ENCODE peak calls at places on chromosomes 12 and 14, in eight cellular contexts. One of them, this sample, is unnamed.

GRCh38 chr14:61565836-61566536 is 129.3 kb upstream of the HIF1A start:
- DNase-seq in BJ: no peak
- DNase-seq in neural crest cell: no peak
- DNase-seq in PC-3: peak
- DNase-seq in stimulated activated CD8-positive, alpha-beta memory T cell treated with anti-CD3 and anti-CD28 coated beads, Interleukin-15, amount 100 ng/mL, for 48 hours: no peak
- DNase-seq in EL: peak
- DNase-seq in non-pigmented ciliary epithelial cell: no peak
- DNase-seq in osteocyte: no peak
- DNase-seq in this sample: no peak

GRCh38 chr14:74207943-74208342 is 31.3 kb upstream of the VSX2 start:
- DNase-seq in osteocyte: no peak
- DNase-seq in PC-3: peak
- DNase-seq in neural crest cell: no peak
- DNase-seq in EL: peak
- DNase-seq in BJ: no peak
- DNase-seq in stimulated activated CD8-positive, alpha-beta memory T cell treated with anti-CD3 and anti-CD28 coated beads, Interleukin-15, amount 100 ng/mL, for 48 hours: no peak
- DNase-seq in non-pigmented ciliary epithelial cell: no peak
- DNase-seq in this sample: no peak

GRCh38 chr12:12606793-12607589 is 4.7 kb upstream of the CREBL2 start:
- DNase-seq in non-pigmented ciliary epithelial cell: no peak
- DNase-seq in BJ: peak
- DNase-seq in stimulated activated CD8-positive, alpha-beta memory T cell treated with anti-CD3 and anti-CD28 coated beads, Interleukin-15, amount 100 ng/mL, for 48 hours: no peak
- DNase-seq in osteocyte: no peak
- DNase-seq in EL: peak
- DNase-seq in neural crest cell: no peak
- DNase-seq in PC-3: peak
- DNase-seq in this sample: no peak

GRCh38 chr14:75274899-75275569 is 3.6 kb upstream of the FOS start:
- DNase-seq in EL: no peak
- DNase-seq in non-pigmented ciliary epithelial cell: no peak
- DNase-seq in BJ: no peak
- DNase-seq in neural crest cell: no peak
- DNase-seq in stimulated activated CD8-positive, alpha-beta memory T cell treated with anti-CD3 and anti-CD28 coated beads, Interleukin-15, amount 100 ng/mL, for 48 hours: no peak
- DNase-seq in PC-3: no peak
- DNase-seq in osteocyte: no peak
- DNase-seq in this sample: no peak

GRCh38 chr12:23631991-23632390 is 317.5 kb downstream of the SOX5 start:
- DNase-seq in non-pigmented ciliary epithelial cell: no peak
- DNase-seq in EL: no peak
- DNase-seq in PC-3: no peak
- DNase-seq in BJ: no peak
- DNase-seq in stimulated activated CD8-positive, alpha-beta memory T cell treated with anti-CD3 and anti-CD28 coated beads, Interleukin-15, amount 100 ng/mL, for 48 hours: no peak
- DNase-seq in neural crest cell: no peak
- DNase-seq in osteocyte: no peak
- DNase-seq in this sample: no peak

GRCh38 chr14:54446201-54446693 is 5.1 kb upstream of the CNIH1 start:
- DNase-seq in osteocyte: no peak
- DNase-seq in non-pigmented ciliary epithelial cell: no peak
- DNase-seq in BJ: no peak
- DNase-seq in PC-3: peak
- DNase-seq in stimulated activated CD8-positive, alpha-beta memory T cell treated with anti-CD3 and anti-CD28 coated beads, Interleukin-15, amount 100 ng/mL, for 48 hours: no peak
- DNase-seq in neural crest cell: no peak
- DNase-seq in EL: no peak
- DNase-seq in this sample: no peak

GRCh38 chr12:88057994-88058718 is 29.0 kb upstream of the C12orf50 start:
- DNase-seq in osteocyte: no peak
- DNase-seq in BJ: no peak
- DNase-seq in PC-3: no peak
- DNase-seq in EL: no peak
- DNase-seq in non-pigmented ciliary epithelial cell: no peak
- DNase-seq in neural crest cell: no peak
- DNase-seq in stimulated activated CD8-positive, alpha-beta memory T cell treated with anti-CD3 and anti-CD28 coated beads, Interleukin-15, amount 100 ng/mL, for 48 hours: no peak
- DNase-seq in this sample: no peak

GRCh38 chr12:94872007-94872653 is 131.4 kb downstream of the NDUFA12 start:
- DNase-seq in non-pigmented ciliary epithelial cell: no peak
- DNase-seq in stimulated activated CD8-positive, alpha-beta memory T cell treated with anti-CD3 and anti-CD28 coated beads, Interleukin-15, amount 100 ng/mL, for 48 hours: no peak
- DNase-seq in neural crest cell: no peak
- DNase-seq in PC-3: no peak
- DNase-seq in EL: no peak
- DNase-seq in osteocyte: no peak
- DNase-seq in BJ: no peak
- DNase-seq in this sample: no peak

GRCh38 chr12:126055521-126055920 is 990.3 kb downstream of the AACS start:
- DNase-seq in PC-3: peak
- DNase-seq in osteocyte: no peak
- DNase-seq in EL: no peak
- DNase-seq in non-pigmented ciliary epithelial cell: peak
- DNase-seq in BJ: no peak
- DNase-seq in neural crest cell: no peak
- DNase-seq in stimulated activated CD8-positive, alpha-beta memory T cell treated with anti-CD3 and anti-CD28 coated beads, Interleukin-15, amount 100 ng/mL, for 48 hours: no peak
- DNase-seq in this sample: no peak

GRCh38 chr14:39430762-39431415 is 1.3 kb downstream of the FBXO33 start:
- DNase-seq in non-pigmented ciliary epithelial cell: no peak
- DNase-seq in PC-3: no peak
- DNase-seq in EL: peak
- DNase-seq in neural crest cell: no peak
- DNase-seq in BJ: no peak
- DNase-seq in stimulated activated CD8-positive, alpha-beta memory T cell treated with anti-CD3 and anti-CD28 coated beads, Interleukin-15, amount 100 ng/mL, for 48 hours: no peak
- DNase-seq in osteocyte: no peak
- DNase-seq in this sample: no peak

GRCh38 chr12:113142173-113142885 is 6.8 kb upstream of the RASAL1 start:
- DNase-seq in neural crest cell: no peak
- DNase-seq in EL: no peak
- DNase-seq in osteocyte: no peak
- DNase-seq in non-pigmented ciliary epithelial cell: no peak
- DNase-seq in stimulated activated CD8-positive, alpha-beta memory T cell treated with anti-CD3 and anti-CD28 coated beads, Interleukin-15, amount 100 ng/mL, for 48 hours: no peak
- DNase-seq in PC-3: no peak
- DNase-seq in BJ: no peak
- DNase-seq in this sample: no peak

GRCh38 chr14:58746701-58747100 is 108.9 kb downstream of the DACT1 start:
- DNase-seq in stimulated activated CD8-positive, alpha-beta memory T cell treated with anti-CD3 and anti-CD28 coated beads, Interleukin-15, amount 100 ng/mL, for 48 hours: no peak
- DNase-seq in PC-3: peak
- DNase-seq in neural crest cell: no peak
- DNase-seq in non-pigmented ciliary epithelial cell: no peak
- DNase-seq in EL: no peak
- DNase-seq in BJ: no peak
- DNase-seq in osteocyte: no peak
- DNase-seq in this sample: no peak

GRCh38 chr14:49945448-49946319 is 52.8 kb downstream of the ARF6 start:
- DNase-seq in osteocyte: peak
- DNase-seq in BJ: no peak
- DNase-seq in neural crest cell: no peak
- DNase-seq in PC-3: no peak
- DNase-seq in EL: no peak
- DNase-seq in stimulated activated CD8-positive, alpha-beta memory T cell treated with anti-CD3 and anti-CD28 coated beads, Interleukin-15, amount 100 ng/mL, for 48 hours: no peak
- DNase-seq in non-pigmented ciliary epithelial cell: no peak
- DNase-seq in this sample: no peak

GRCh38 chr12:131012279-131013069 is 58.8 kb downstream of the ADGRD1 start:
- DNase-seq in osteocyte: no peak
- DNase-seq in neural crest cell: no peak
- DNase-seq in stimulated activated CD8-positive, alpha-beta memory T cell treated with anti-CD3 and anti-CD28 coated beads, Interleukin-15, amount 100 ng/mL, for 48 hours: no peak
- DNase-seq in non-pigmented ciliary epithelial cell: no peak
- DNase-seq in EL: no peak
- DNase-seq in PC-3: no peak
- DNase-seq in BJ: no peak
- DNase-seq in this sample: no peak

GRCh38 chr12:117142094-117142493 is 42.9 kb upstream of the TESC start:
- DNase-seq in non-pigmented ciliary epithelial cell: no peak
- DNase-seq in PC-3: no peak
- DNase-seq in BJ: no peak
- DNase-seq in stimulated activated CD8-positive, alpha-beta memory T cell treated with anti-CD3 and anti-CD28 coated beads, Interleukin-15, amount 100 ng/mL, for 48 hours: no peak
- DNase-seq in EL: no peak
- DNase-seq in neural crest cell: no peak
- DNase-seq in osteocyte: no peak
- DNase-seq in this sample: no peak

GRCh38 chr12:77218278-77218677 is 152.9 kb upstream of the E2F7 start:
- DNase-seq in osteocyte: no peak
- DNase-seq in PC-3: no peak
- DNase-seq in BJ: no peak
- DNase-seq in stimulated activated CD8-positive, alpha-beta memory T cell treated with anti-CD3 and anti-CD28 coated beads, Interleukin-15, amount 100 ng/mL, for 48 hours: no peak
- DNase-seq in neural crest cell: no peak
- DNase-seq in EL: no peak
- DNase-seq in non-pigmented ciliary epithelial cell: no peak
- DNase-seq in this sample: no peak

GRCh38 chr12:103169-103981 is 36.8 kb downstream of the IQSEC3 start:
- DNase-seq in PC-3: no peak
- DNase-seq in neural crest cell: no peak
- DNase-seq in EL: no peak
- DNase-seq in stimulated activated CD8-positive, alpha-beta memory T cell treated with anti-CD3 and anti-CD28 coated beads, Interleukin-15, amount 100 ng/mL, for 48 hours: no peak
- DNase-seq in non-pigmented ciliary epithelial cell: no peak
- DNase-seq in osteocyte: no peak
- DNase-seq in BJ: no peak
- DNase-seq in this sample: no peak

GRCh38 chr12:50077099-50077498 is 8.0 kb upstream of the SMARCD1 start:
- DNase-seq in stimulated activated CD8-positive, alpha-beta memory T cell treated with anti-CD3 and anti-CD28 coated beads, Interleukin-15, amount 100 ng/mL, for 48 hours: no peak
- DNase-seq in PC-3: no peak
- DNase-seq in osteocyte: no peak
- DNase-seq in EL: no peak
- DNase-seq in non-pigmented ciliary epithelial cell: no peak
- DNase-seq in BJ: no peak
- DNase-seq in neural crest cell: no peak
- DNase-seq in this sample: no peak

GRCh38 chr12:94427520-94428381 is 31.9 kb downstream of the CEP83 start:
- DNase-seq in non-pigmented ciliary epithelial cell: peak
- DNase-seq in PC-3: no peak
- DNase-seq in osteocyte: no peak
- DNase-seq in BJ: peak
- DNase-seq in neural crest cell: no peak
- DNase-seq in stimulated activated CD8-positive, alpha-beta memory T cell treated with anti-CD3 and anti-CD28 coated beads, Interleukin-15, amount 100 ng/mL, for 48 hours: no peak
- DNase-seq in EL: peak
- DNase-seq in this sample: no peak

GRCh38 chr14:104650057-104650980 is 39.1 kb upstream of the INF2 start:
- DNase-seq in stimulated activated CD8-positive, alpha-beta memory T cell treated with anti-CD3 and anti-CD28 coated beads, Interleukin-15, amount 100 ng/mL, for 48 hours: peak
- DNase-seq in neural crest cell: peak
- DNase-seq in BJ: no peak
- DNase-seq in osteocyte: peak
- DNase-seq in EL: peak
- DNase-seq in non-pigmented ciliary epithelial cell: no peak
- DNase-seq in PC-3: peak
- DNase-seq in this sample: peak

GRCh38 chr12:51293693-51294092 is 23.5 kb upstream of the SMAGP start:
- DNase-seq in BJ: no peak
- DNase-seq in osteocyte: no peak
- DNase-seq in EL: no peak
- DNase-seq in PC-3: no peak
- DNase-seq in neural crest cell: no peak
- DNase-seq in non-pigmented ciliary epithelial cell: no peak
- DNase-seq in stimulated activated CD8-positive, alpha-beta memory T cell treated with anti-CD3 and anti-CD28 coated beads, Interleukin-15, amount 100 ng/mL, for 48 hours: no peak
- DNase-seq in this sample: no peak

GRCh38 chr12:77685112-77685511 is 145.6 kb upstream of the NAV3 start:
- DNase-seq in EL: peak
- DNase-seq in neural crest cell: peak
- DNase-seq in non-pigmented ciliary epithelial cell: peak
- DNase-seq in BJ: peak
- DNase-seq in PC-3: peak
- DNase-seq in osteocyte: no peak
- DNase-seq in stimulated activated CD8-positive, alpha-beta memory T cell treated with anti-CD3 and anti-CD28 coated beads, Interleukin-15, amount 100 ng/mL, for 48 hours: no peak
- DNase-seq in this sample: no peak

GRCh38 chr12:90335561-90335960 is 619.4 kb downstream of the CCER1 start:
- DNase-seq in stimulated activated CD8-positive, alpha-beta memory T cell treated with anti-CD3 and anti-CD28 coated beads, Interleukin-15, amount 100 ng/mL, for 48 hours: no peak
- DNase-seq in PC-3: no peak
- DNase-seq in osteocyte: no peak
- DNase-seq in EL: no peak
- DNase-seq in BJ: no peak
- DNase-seq in non-pigmented ciliary epithelial cell: no peak
- DNase-seq in neural crest cell: no peak
- DNase-seq in this sample: no peak

This sample was measured in naive thymus-derived CD4-positive, alpha-beta T cell.